ENCODE peak calls at places on chromosomes 12 and 14, in six cellular contexts. N, T, S, J, D and G are unnamed samples.

GRCh38 chr12:45553204-45553603 is 176.3 kb upstream of the ARID2 start:
- DNase-seq in N (no peak), T (no peak), S (no peak), J (no peak), D (no peak), G (no peak)

GRCh38 chr12:45703942-45704341 is 25.6 kb upstream of the ARID2 start:
- DNase-seq in N (peak), T (no peak), S (no peak), J (no peak), D (no peak), G (no peak)

GRCh38 chr14:50955373-50956043 is 11.2 kb upstream of the PYGL start:
- DNase-seq in N (peak), T (no peak), S (no peak), J (peak), D (peak), G (peak)

GRCh38 chr14:26855051-26855753 is 257.4 kb upstream of the NOVA1 start:
- DNase-seq in N (no peak), T (no peak), S (no peak), J (no peak), D (no peak), G (no peak)

GRCh38 chr12:115943310-115943629 is 334.2 kb downstream of the MED13L start:
- DNase-seq in N (no peak), T (no peak), S (no peak), J (no peak), D (no peak), G (no peak)

GRCh38 chr12:52865090-52865944 is 16.5 kb upstream of the KRT78 start:
- DNase-seq in N (peak), T (peak), S (no peak), J (no peak), D (peak), G (peak)

GRCh38 chr12:49540229-49541139 is 1.7 kb downstream of the KCNH3 start:
- DNase-seq in N (no peak), T (no peak), S (no peak), J (no peak), D (peak), G (no peak)

GRCh38 chr14:101357038-101357437 is 204.3 kb upstream of the DIO3 start:
- DNase-seq in N (no peak), T (no peak), S (no peak), J (no peak), D (peak), G (no peak)

GRCh38 chr12:1698638-1699214 is 7.9 kb downstream of the ADIPOR2 start:
- DNase-seq in N (no peak), T (no peak), S (no peak), J (no peak), D (no peak), G (no peak)

GRCh38 chr14:80621701-80622100 is 319.8 kb downstream of the CEP128 start:
- DNase-seq in N (no peak), T (no peak), S (no peak), J (no peak), D (no peak), G (no peak)

GRCh38 chr14:53670701-53671100 is 285.9 kb downstream of the BMP4 start:
- DNase-seq in N (peak), T (no peak), S (no peak), J (no peak), D (no peak), G (no peak)

GRCh38 chr12:129901256-129901655 is 2.6 kb downstream of the TMEM132D start:
- DNase-seq in N (peak), T (no peak), S (no peak), J (no peak), D (no peak), G (peak)

GRCh38 chr14:100278702-100279101 is 27.5 kb downstream of the SLC25A29 start:
- DNase-seq in N (peak), T (no peak), S (no peak), J (no peak), D (no peak), G (no peak)